ENCODE peak calls at places on chromosomes 1 and 21, in four cellular contexts. Q, U, B and P are unnamed samples.

GRCh38 chr21:26842300-26842699 is 2.9 kb downstream of the ADAMTS1 start:
- DNase-seq in B (no peak), U (no peak), Q (no peak), P (no peak)

GRCh38 chr1:175072131-175072941 is 4.7 kb downstream of the TNN start:
- DNase-seq in B (peak), U (peak), Q (no peak), P (peak)

GRCh38 chr1:64487061-64487460 is 17.1 kb downstream of the CACHD1 start:
- DNase-seq in Q (no peak), B (no peak), U (no peak), P (no peak)

GRCh38 chr1:162168261-162168660 is 98.8 kb downstream of the NOS1AP start:
- DNase-seq in B (no peak), Q (no peak), U (peak), P (no peak)

GRCh38 chr21:17781524-17781923 is 37.6 kb downstream of the C21orf91 start:
- DNase-seq in U (no peak), Q (no peak), B (no peak), P (no peak)

GRCh38 chr1:107187399-107187798 is 46.6 kb downstream of the NTNG1 start:
- DNase-seq in U (no peak), B (no peak), Q (no peak), P (no peak)

GRCh38 chr1:206812456-206812855 is 40.2 kb upstream of the IL10 start:
- DNase-seq in B (no peak), U (no peak), Q (no peak), P (no peak)

GRCh38 chr21:37984416-37984815 is 68.2 kb upstream of the KCNJ6 start:
- DNase-seq in B (no peak), Q (no peak), U (no peak), P (no peak)

GRCh38 chr21:35077975-35078374 is 28.9 kb upstream of the RUNX1 start:
- DNase-seq in U (no peak), Q (no peak), B (no peak), P (no peak)

GRCh38 chr1:247906504-247907047 is 11.2 kb downstream of the OR2W3 start:
- DNase-seq in B (peak), Q (no peak), U (no peak), P (no peak)

GRCh38 chr1:240869071-240869470 is 257.1 kb upstream of the GREM2 start:
- DNase-seq in Q (no peak), U (no peak), B (no peak), P (no peak)